ENCODE peak calls at places on chromosomes 3 and 15, in six cellular contexts. One of them, this sample, is unnamed. For H3K4me1, the result is how much of the 10 kb centered on the place peaks cover.

GRCh38 chr3:16380421-16380820 is 115.4 kb downstream of the OXNAD1 start:
- DNase-seq in transverse colon: no peak
- DNase-seq in neural progenitor cell: no peak
- DNase-seq in left lung: no peak
- DNase-seq in adrenal gland: no peak
- DNase-seq in IMR-90: no peak
- DNase-seq in this sample: no peak

GRCh38 chr3:69833591-69833990 is 94.3 kb downstream of the MITF start:
- DNase-seq in transverse colon: no peak
- DNase-seq in neural progenitor cell: no peak
- DNase-seq in left lung: no peak
- DNase-seq in adrenal gland: no peak
- DNase-seq in IMR-90: no peak
- DNase-seq in this sample: no peak

GRCh38 chr3:38805765-38806386 is 10.1 kb downstream of the SCN10A start:
- DNase-seq in transverse colon: peak
- DNase-seq in neural progenitor cell: peak
- DNase-seq in left lung: no peak
- DNase-seq in adrenal gland: peak
- DNase-seq in IMR-90: peak
- DNase-seq in this sample: no peak

GRCh38 chr15:80431635-80432034 is 27.5 kb downstream of the ARNT2 start:
- DNase-seq in transverse colon: no peak
- DNase-seq in neural progenitor cell: no peak
- DNase-seq in left lung: no peak
- DNase-seq in adrenal gland: no peak
- DNase-seq in IMR-90: no peak
- DNase-seq in this sample: no peak

GRCh38 chr3:3170998-3171397 is 8.5 kb downstream of the CRBN start:
- DNase-seq in transverse colon: no peak
- DNase-seq in neural progenitor cell: peak
- DNase-seq in left lung: no peak
- DNase-seq in adrenal gland: no peak
- DNase-seq in IMR-90: peak
- DNase-seq in this sample: no peak

GRCh38 chr3:1082024-1082633 is 10.7 kb upstream of the CNTN6 start:
- DNase-seq in transverse colon: peak
- DNase-seq in neural progenitor cell: peak
- DNase-seq in left lung: no peak
- DNase-seq in adrenal gland: peak
- DNase-seq in IMR-90: peak
- DNase-seq in this sample: no peak

GRCh38 chr3:129621626-129622417 is 15.3 kb upstream of the PLXND1 start:
- DNase-seq in transverse colon: no peak
- DNase-seq in neural progenitor cell: no peak
- DNase-seq in left lung: peak
- DNase-seq in adrenal gland: peak
- DNase-seq in IMR-90: no peak
- DNase-seq in this sample: no peak

GRCh38 chr15:99387769-99388168 is 136.5 kb downstream of the LRRC28 start:
- DNase-seq in transverse colon: no peak
- DNase-seq in neural progenitor cell: no peak
- DNase-seq in left lung: no peak
- DNase-seq in adrenal gland: no peak
- DNase-seq in IMR-90: no peak
- DNase-seq in this sample: no peak

GRCh38 chr15:77907824-77908751 is 169.4 kb downstream of the TBC1D2B start:
- DNase-seq in transverse colon: peak
- DNase-seq in neural progenitor cell: peak
- DNase-seq in left lung: peak
- DNase-seq in adrenal gland: peak
- DNase-seq in IMR-90: peak
- DNase-seq in this sample: no peak

GRCh38 chr15:92650256-92650655 is 5.3 kb downstream of the FAM174B start:
- DNase-seq in transverse colon: no peak
- DNase-seq in neural progenitor cell: no peak
- DNase-seq in left lung: no peak
- DNase-seq in adrenal gland: no peak
- DNase-seq in IMR-90: no peak
- DNase-seq in this sample: no peak

GRCh38 chr3:47012342-47013230 is 33.1 kb downstream of the NBEAL2 start:
- DNase-seq in transverse colon: no peak
- DNase-seq in neural progenitor cell: no peak
- DNase-seq in left lung: peak
- DNase-seq in adrenal gland: no peak
- DNase-seq in IMR-90: no peak
- DNase-seq in this sample: no peak

GRCh38 chr15:74976159-74976558 is 19.2 kb upstream of the SCAMP5 start:
- DNase-seq in transverse colon: no peak
- DNase-seq in neural progenitor cell: no peak
- DNase-seq in left lung: no peak
- DNase-seq in adrenal gland: no peak
- DNase-seq in IMR-90: no peak
- DNase-seq in this sample: no peak
- TF ChIP-seq CTCF in transverse colon: no peak
- TF ChIP-seq CTCF in neural progenitor cell: no peak
- TF ChIP-seq CTCF in left lung: no peak
- TF ChIP-seq CTCF in adrenal gland: no peak
- TF ChIP-seq CTCF in IMR-90: no peak
- TF ChIP-seq CTCF in this sample: no peak

GRCh38 chr3:119510690-119511089 is 12.3 kb downstream of the TIMMDC1 start:
- DNase-seq in transverse colon: no peak
- DNase-seq in neural progenitor cell: no peak
- DNase-seq in left lung: no peak
- DNase-seq in adrenal gland: no peak
- DNase-seq in IMR-90: no peak
- DNase-seq in this sample: no peak
- H3K4me1 ChIP-seq in transverse colon: under half
- H3K4me1 ChIP-seq in neural progenitor cell: under half
- H3K4me1 ChIP-seq in left lung: under half
- H3K4me1 ChIP-seq in adrenal gland: under half
- H3K4me1 ChIP-seq in IMR-90: under half
- H3K4me1 ChIP-seq in this sample: under half

GRCh38 chr3:125151437-125151806 is 61.1 kb downstream of the SLC12A8 start:
- DNase-seq in transverse colon: no peak
- DNase-seq in neural progenitor cell: no peak
- DNase-seq in left lung: no peak
- DNase-seq in adrenal gland: no peak
- DNase-seq in IMR-90: no peak
- DNase-seq in this sample: no peak

GRCh38 chr3:125149462-125149861 is 63.1 kb downstream of the SLC12A8 start:
- DNase-seq in transverse colon: no peak
- DNase-seq in neural progenitor cell: no peak
- DNase-seq in left lung: no peak
- DNase-seq in adrenal gland: no peak
- DNase-seq in IMR-90: no peak
- DNase-seq in this sample: no peak

GRCh38 chr3:125154110-125154509 is 58.4 kb downstream of the SLC12A8 start:
- DNase-seq in transverse colon: no peak
- DNase-seq in neural progenitor cell: no peak
- DNase-seq in left lung: no peak
- DNase-seq in adrenal gland: no peak
- DNase-seq in IMR-90: no peak
- DNase-seq in this sample: no peak

GRCh38 chr3:125150525-125151436 is 61.8 kb downstream of the SLC12A8 start:
- DNase-seq in transverse colon: peak
- DNase-seq in neural progenitor cell: peak
- DNase-seq in left lung: no peak
- DNase-seq in adrenal gland: no peak
- DNase-seq in IMR-90: peak
- DNase-seq in this sample: no peak

DNA sequence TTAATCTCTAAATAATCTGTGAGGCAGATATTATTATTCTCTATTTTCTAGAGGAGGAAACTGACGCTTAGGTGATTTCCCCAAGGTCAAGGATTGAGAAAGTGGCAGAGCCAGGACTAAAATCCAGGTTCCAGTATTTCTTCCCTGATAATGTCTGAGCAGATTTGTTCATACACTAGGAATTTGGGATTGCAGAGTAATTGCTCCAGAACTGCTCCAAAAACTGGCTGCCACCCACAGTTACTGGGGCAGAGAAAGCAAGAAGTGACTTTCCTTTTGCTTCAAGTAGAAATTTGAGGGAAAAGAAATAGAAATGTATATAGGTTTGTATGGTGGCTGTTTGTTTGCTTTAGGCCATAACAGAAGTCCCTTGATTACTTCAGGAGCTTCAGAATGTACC is 60.6 kb downstream of the SLC12A8 start:
- DNase-seq in transverse colon: no peak
- DNase-seq in neural progenitor cell: no peak
- DNase-seq in left lung: no peak
- DNase-seq in adrenal gland: no peak
- DNase-seq in IMR-90: peak
- DNase-seq in this sample: no peak
- H3K27ac ChIP-seq in transverse colon: no peak
- H3K27ac ChIP-seq in neural progenitor cell: no peak
- H3K27ac ChIP-seq in left lung: no peak
- H3K27ac ChIP-seq in adrenal gland: no peak
- H3K27ac ChIP-seq in IMR-90: no peak
- H3K27ac ChIP-seq in this sample: no peak

GRCh38 chr15:81722982-81723381 is 322.8 kb downstream of the MEX3B start:
- DNase-seq in transverse colon: no peak
- DNase-seq in neural progenitor cell: no peak
- DNase-seq in left lung: no peak
- DNase-seq in adrenal gland: no peak
- DNase-seq in IMR-90: no peak
- DNase-seq in this sample: no peak
- TF ChIP-seq CTCF in transverse colon: no peak
- TF ChIP-seq CTCF in neural progenitor cell: no peak
- TF ChIP-seq CTCF in left lung: no peak
- TF ChIP-seq CTCF in adrenal gland: no peak
- TF ChIP-seq CTCF in IMR-90: no peak
- TF ChIP-seq CTCF in this sample: no peak

DNA sequence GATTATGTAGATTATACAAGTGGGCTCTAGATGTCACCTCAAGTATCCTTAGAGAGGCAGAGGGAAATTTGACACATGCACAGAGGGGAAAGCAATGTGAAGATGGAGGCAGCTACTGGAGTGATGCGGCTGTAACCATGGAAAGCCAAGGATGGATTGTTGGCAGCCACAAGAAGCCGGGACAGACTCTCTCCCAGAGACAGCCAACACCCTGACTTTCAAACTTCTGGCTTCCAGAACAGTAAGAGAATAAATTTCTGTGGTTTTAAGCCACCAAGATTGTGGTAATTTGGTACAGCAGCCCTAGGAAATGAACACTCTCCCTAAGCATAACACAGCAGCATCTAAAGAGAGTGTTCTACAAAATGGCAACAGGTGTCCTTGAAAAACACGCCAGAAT is 34.4 kb upstream of the PRICKLE2 start:
- DNase-seq in transverse colon: no peak
- DNase-seq in neural progenitor cell: no peak
- DNase-seq in left lung: no peak
- DNase-seq in adrenal gland: no peak
- DNase-seq in IMR-90: no peak
- DNase-seq in this sample: no peak
- H3K4me1 ChIP-seq in transverse colon: under half
- H3K4me1 ChIP-seq in neural progenitor cell: under half
- H3K4me1 ChIP-seq in left lung: under half
- H3K4me1 ChIP-seq in adrenal gland: under half
- H3K4me1 ChIP-seq in IMR-90: under half
- H3K4me1 ChIP-seq in this sample: under half

GRCh38 chr3:81894598-81894997 is 133.2 kb upstream of the GBE1 start:
- DNase-seq in transverse colon: no peak
- DNase-seq in neural progenitor cell: no peak
- DNase-seq in left lung: no peak
- DNase-seq in adrenal gland: no peak
- DNase-seq in IMR-90: no peak
- DNase-seq in this sample: no peak

DNA sequence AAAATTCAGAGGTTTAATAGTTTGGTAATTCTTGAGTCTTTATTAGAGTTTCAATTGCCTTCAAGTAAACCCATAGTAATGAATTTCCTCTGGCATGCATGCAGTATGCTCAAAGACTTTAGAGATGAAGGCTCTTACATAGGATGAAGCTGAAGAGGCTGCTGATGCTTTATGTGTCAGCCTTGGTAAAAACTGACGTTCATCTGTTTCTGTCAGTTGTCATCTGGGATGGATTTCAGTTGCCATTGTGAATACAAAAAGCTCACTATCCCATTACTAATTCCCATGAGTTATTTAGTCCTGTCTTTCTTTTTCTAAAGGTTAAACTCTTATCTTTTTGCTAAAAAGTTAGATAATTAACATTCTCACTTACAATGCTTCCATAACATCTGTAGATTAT is 136.9 kb upstream of the GBE1 start:
- DNase-seq in transverse colon: no peak
- DNase-seq in neural progenitor cell: no peak
- DNase-seq in left lung: no peak
- DNase-seq in adrenal gland: no peak
- DNase-seq in IMR-90: no peak
- DNase-seq in this sample: no peak
- H3K27ac ChIP-seq in transverse colon: no peak
- H3K27ac ChIP-seq in neural progenitor cell: no peak
- H3K27ac ChIP-seq in left lung: no peak
- H3K27ac ChIP-seq in adrenal gland: no peak
- H3K27ac ChIP-seq in IMR-90: no peak
- H3K27ac ChIP-seq in this sample: no peak

GRCh38 chr3:169390741-169391300 is 272.7 kb downstream of the MECOM start:
- DNase-seq in transverse colon: no peak
- DNase-seq in neural progenitor cell: no peak
- DNase-seq in left lung: no peak
- DNase-seq in adrenal gland: no peak
- DNase-seq in IMR-90: no peak
- DNase-seq in this sample: no peak

GRCh38 chr3:169389211-169389924 is 274.1 kb downstream of the MECOM start:
- DNase-seq in transverse colon: peak
- DNase-seq in neural progenitor cell: no peak
- DNase-seq in left lung: no peak
- DNase-seq in adrenal gland: no peak
- DNase-seq in IMR-90: no peak
- DNase-seq in this sample: no peak

GRCh38 chr3:169389925-169390253 is 273.6 kb downstream of the MECOM start:
- DNase-seq in transverse colon: peak
- DNase-seq in neural progenitor cell: no peak
- DNase-seq in left lung: no peak
- DNase-seq in adrenal gland: no peak
- DNase-seq in IMR-90: no peak
- DNase-seq in this sample: no peak

GRCh38 chr3:169391672-169392071 is 271.8 kb downstream of the MECOM start:
- DNase-seq in transverse colon: no peak
- DNase-seq in neural progenitor cell: no peak
- DNase-seq in left lung: no peak
- DNase-seq in adrenal gland: no peak
- DNase-seq in IMR-90: no peak
- DNase-seq in this sample: no peak

GRCh38 chr3:169390310-169390731 is 273.2 kb downstream of the MECOM start:
- DNase-seq in transverse colon: peak
- DNase-seq in neural progenitor cell: no peak
- DNase-seq in left lung: no peak
- DNase-seq in adrenal gland: no peak
- DNase-seq in IMR-90: no peak
- DNase-seq in this sample: no peak
- TF ChIP-seq CTCF in transverse colon: peak
- TF ChIP-seq CTCF in neural progenitor cell: no peak
- TF ChIP-seq CTCF in left lung: no peak
- TF ChIP-seq CTCF in adrenal gland: no peak
- TF ChIP-seq CTCF in IMR-90: no peak
- TF ChIP-seq CTCF in this sample: no peak